ENCODE peak calls at places on chromosomes 11 and 22, in eight cellular contexts. F, R, L, J, V, P, X and U are unnamed samples.

GRCh38 chr22:47192651-47193437 is 430.4 kb downstream of the TBC1D22A start:
- DNase-seq in F (peak; percentile 10), X (no peak), R (peak; percentile 46), L (peak; percentile 42), J (no peak), P (no peak), V (peak; percentile 14), U (peak; percentile 21)

GRCh38 chr11:17876827-17877226 is 136.0 kb downstream of the SERGEF start:
- DNase-seq in X (no peak), R (no peak), L (no peak), P (no peak), F (no peak), J (no peak), V (no peak), U (no peak)

GRCh38 chr11:65454311-65454695 is 31.7 kb downstream of the NEAT1 start:
- DNase-seq in P (no peak), V (no peak), X (peak; percentile 48), L (no peak), J (no peak), F (no peak), R (no peak), U (no peak)

GRCh38 chr11:70127653-70128434 is 49.7 kb downstream of the ANO1 start:
- DNase-seq in V (no peak), J (no peak), F (no peak), L (no peak), P (no peak), R (no peak), X (peak; percentile 24), U (no peak)

GRCh38 chr11:19740586-19740985 is 27.9 kb downstream of the NAV2 start:
- DNase-seq in J (no peak), V (no peak), L (no peak), P (no peak), X (no peak), R (no peak), F (no peak), U (no peak)

GRCh38 chr22:35313311-35314121 is 13.8 kb downstream of the TOM1 start:
- DNase-seq in P (no peak), F (peak; percentile 38), R (peak; percentile 92), V (peak; percentile 42), L (peak; percentile 21), J (no peak), X (peak; percentile 96), U (no peak)

GRCh38 chr11:124801636-124802312 is 1.6 kb upstream of the MSANTD2 start:
- DNase-seq in J (no peak), P (no peak), F (no peak), R (no peak), X (peak; percentile 22), L (no peak), V (no peak), U (no peak)

GRCh38 chr11:5369793-5370192 is 13.8 kb upstream of the OR51M1 start:
- DNase-seq in R (no peak), F (no peak), P (no peak), X (peak; percentile 90), J (no peak), L (peak; percentile 1), V (no peak), U (no peak)

GRCh38 chr22:17117890-17118289 is 3.3 kb downstream of the TMEM121B start:
- DNase-seq in V (no peak), X (no peak), L (no peak), J (no peak), F (no peak), P (no peak), R (no peak), U (no peak)

GRCh38 chr22:32985899-32986772 is 72.0 kb downstream of the SYN3 start:
- DNase-seq in P (peak; percentile 77), J (peak; percentile 76), V (peak; percentile 79), X (peak; percentile 71), R (peak; percentile 93), L (peak; percentile 40), F (peak; percentile 64), U (peak; percentile 73)

GRCh38 chr11:116601734-116602636 is 170.8 kb downstream of the BUD13 start:
- DNase-seq in X (peak; percentile 3), R (peak; percentile 60), F (no peak), L (no peak), V (no peak), J (no peak), P (no peak), U (no peak)

GRCh38 chr11:6312106-6312505 is 8.2 kb downstream of the CAVIN3 start:
- DNase-seq in L (no peak), V (no peak), F (no peak), R (no peak), X (no peak), J (no peak), P (no peak), U (no peak)

GRCh38 chr11:45617886-45618601 is 47.4 kb downstream of the CHST1 start:
- DNase-seq in R (no peak), V (no peak), J (no peak), F (no peak), P (no peak), L (no peak), X (no peak), U (no peak)

GRCh38 chr11:69122642-69123431 is 32.9 kb upstream of the SMIM38 start:
- DNase-seq in F (peak; percentile 80), P (peak; percentile 91), L (peak; percentile 97), V (peak; percentile 63), J (no peak), X (peak; percentile 70), R (peak; percentile 87), U (peak; percentile 88)

GRCh38 chr11:61406991-61407728 is 14.8 kb downstream of the TMEM216 start:
- DNase-seq in V (no peak), X (no peak), F (no peak), J (no peak), L (no peak), P (no peak), R (no peak), U (no peak)

DNA sequence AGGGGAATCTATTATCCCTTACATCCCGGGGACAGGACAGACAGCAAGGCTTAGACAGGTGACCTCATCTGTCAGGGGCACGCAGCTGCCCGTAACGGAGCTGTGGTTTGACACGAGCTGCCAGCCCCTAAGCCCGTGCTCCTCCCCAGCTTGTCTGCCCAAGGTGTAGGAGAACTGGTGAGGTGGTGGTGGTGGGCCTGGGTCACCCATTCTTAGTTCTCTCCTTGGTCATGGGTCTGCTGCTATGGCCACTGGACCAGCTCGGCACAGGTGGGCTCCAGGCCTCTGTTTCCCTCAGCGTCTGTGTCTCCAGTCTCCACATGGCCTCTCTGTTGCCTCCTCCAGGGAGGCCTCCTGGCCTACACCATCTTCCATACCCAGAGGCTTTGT is 5.4 kb downstream of the PARVG start:
- DNase-seq in L (no peak), F (no peak), P (no peak), J (no peak), X (no peak), R (no peak), V (no peak), U (no peak)
- TF ChIP-seq POLR2A in L (no peak), F (no peak), P (no peak), J (no peak), X (no peak), R (no peak), V (no peak), U (no peak)

DNA sequence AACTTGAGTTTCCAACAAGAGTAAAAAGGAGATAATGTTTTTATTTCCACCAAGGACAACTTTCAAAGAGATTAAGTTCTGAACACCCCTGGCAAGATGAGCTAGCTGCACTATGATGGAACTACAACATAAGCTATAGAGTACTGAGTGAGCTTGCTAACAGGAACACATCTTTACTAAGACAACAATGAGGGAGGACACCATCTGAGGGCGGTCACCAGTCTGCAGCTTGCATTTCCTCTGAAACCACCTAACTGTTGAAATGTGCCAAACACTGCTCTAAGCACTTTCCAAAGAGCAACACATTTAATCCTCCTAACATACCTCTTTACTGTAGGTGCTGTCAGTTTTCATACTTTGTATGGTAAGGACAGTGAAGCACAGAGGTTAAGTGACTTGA is 68.4 kb downstream of the TCF20 start:
- DNase-seq in L (no peak), F (no peak), J (no peak), V (no peak), P (no peak), X (no peak), R (peak; percentile 38), U (no peak)
- H3K4me3 ChIP-seq in L (no peak overlapping the region), F (no peak overlapping the region), J (no peak overlapping the region), V (no peak overlapping the region), P (no peak overlapping the region), X (no peak overlapping the region), R (no peak overlapping the region), U (no peak overlapping the region)

GRCh38 chr11:33027233-33027632 is 11.6 kb downstream of the DEPDC7 start:
- DNase-seq in R (no peak), P (no peak), L (no peak), X (peak; percentile 43), F (no peak), J (no peak), V (no peak), U (no peak)

GRCh38 chr11:33025339-33025722 is 9.7 kb downstream of the DEPDC7 start:
- DNase-seq in F (no peak), R (no peak), P (no peak), V (no peak), J (no peak), X (no peak), L (no peak), U (no peak)

GRCh38 chr11:33033493-33033892 is 5.9 kb upstream of the TCP11L1 start:
- DNase-seq in L (no peak), X (no peak), J (no peak), P (no peak), V (no peak), F (no peak), R (no peak), U (no peak)

GRCh38 chr11:33027846-33028536 is 11.4 kb upstream of the TCP11L1 start:
- DNase-seq in V (no peak), L (no peak), J (no peak), P (no peak), R (no peak), F (no peak), X (peak; percentile 62), U (no peak)

DNA sequence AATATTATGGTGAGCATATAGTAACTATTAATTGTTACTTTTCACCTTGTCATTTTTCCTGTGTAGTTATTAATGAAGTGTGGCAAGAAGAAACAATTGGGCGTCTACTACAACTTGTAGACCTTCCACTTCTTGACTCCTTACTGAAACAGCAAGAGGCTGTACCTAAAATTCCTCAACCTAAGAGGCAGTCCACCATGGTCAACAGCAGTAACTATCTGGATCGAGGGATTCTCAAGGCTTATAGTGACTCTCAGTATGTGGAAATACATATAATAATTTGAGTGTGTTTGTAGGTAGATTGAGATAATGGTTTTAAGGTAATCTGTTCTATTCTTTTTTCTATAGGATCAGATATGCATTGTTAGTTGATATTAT is 10.8 kb upstream of the TCP11L1 start:
- DNase-seq in L (no peak), R (no peak), F (no peak), P (no peak), V (no peak), J (no peak), X (no peak), U (no peak)
- H3K27ac ChIP-seq in L (no peak overlapping the region), R (no peak overlapping the region), F (no peak overlapping the region), P (no peak overlapping the region), V (no peak overlapping the region), J (no peak overlapping the region), X (peak overlapping the region; percentile 25), U (no peak overlapping the region)

GRCh38 chr11:104928831-104929230 is 30.6 kb upstream of the CASP12 start:
- DNase-seq in L (no peak), R (no peak), X (no peak), F (no peak), J (no peak), P (no peak), V (no peak), U (no peak)

DNA sequence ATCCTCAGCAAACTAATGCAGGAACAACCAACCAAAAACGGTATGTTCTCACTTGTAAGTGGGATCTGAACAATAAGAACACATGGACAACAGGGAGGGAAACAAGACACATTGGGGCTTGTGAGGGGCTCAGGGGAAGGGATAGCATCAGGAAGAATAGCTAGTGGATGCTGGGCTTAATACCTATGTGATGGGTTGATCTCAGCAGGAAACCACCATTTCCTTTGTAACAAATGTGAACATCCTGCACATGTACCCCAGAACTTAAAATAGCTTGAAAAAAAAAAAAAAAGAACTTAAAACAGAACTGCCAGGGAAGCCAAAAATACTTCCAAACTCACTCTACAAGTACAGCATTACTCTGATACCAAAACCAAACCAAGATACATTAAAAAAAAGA is 33.8 kb downstream of the CASP4 start:
- DNase-seq in X (no peak), R (no peak), L (no peak), F (no peak), J (no peak), V (no peak), P (no peak), U (no peak)
- TF ChIP-seq POLR2A in X (no peak), R (no peak), L (no peak), F (no peak), J (no peak), V (no peak), P (no peak), U (no peak)